ENCODE peak calls at places on chromosomes 5 and 9, in ten cellular contexts. One of them, this sample, is unnamed. For H3K4me1 and H3K36me3, the result is how much of the 10 kb centered on the place peaks cover.

GRCh38 chr9:114366334-114367128 is 21.3 kb downstream of the AKNA start:
- DNase-seq in effector memory CD4-positive, alpha-beta T cell: peak
- DNase-seq in heart right ventricle: no peak
- DNase-seq in right lobe of liver: no peak
- DNase-seq in HCT116: no peak
- DNase-seq in pancreas: no peak
- DNase-seq in endothelial cell of umbilical vein: no peak
- DNase-seq in CD8-positive, alpha-beta T cell: no peak
- DNase-seq in CD4-positive, CD25-positive, alpha-beta regulatory T cell: no peak
- DNase-seq in ascending aorta: peak
- DNase-seq in this sample: no peak

GRCh38 chr5:168408561-168409321 is 77.5 kb upstream of the RARS1 start:
- DNase-seq in effector memory CD4-positive, alpha-beta T cell: no peak
- DNase-seq in heart right ventricle: no peak
- DNase-seq in right lobe of liver: no peak
- DNase-seq in HCT116: no peak
- DNase-seq in pancreas: no peak
- DNase-seq in endothelial cell of umbilical vein: no peak
- DNase-seq in CD8-positive, alpha-beta T cell: no peak
- DNase-seq in CD4-positive, CD25-positive, alpha-beta regulatory T cell: no peak
- DNase-seq in ascending aorta: no peak
- DNase-seq in this sample: no peak

GRCh38 chr5:173513521-173513991 is 102.9 kb downstream of the BOD1 start:
- DNase-seq in effector memory CD4-positive, alpha-beta T cell: no peak
- DNase-seq in heart right ventricle: no peak
- DNase-seq in right lobe of liver: no peak
- DNase-seq in HCT116: no peak
- DNase-seq in pancreas: no peak
- DNase-seq in endothelial cell of umbilical vein: no peak
- DNase-seq in CD8-positive, alpha-beta T cell: no peak
- DNase-seq in CD4-positive, CD25-positive, alpha-beta regulatory T cell: no peak
- DNase-seq in ascending aorta: no peak
- DNase-seq in this sample: no peak

GRCh38 chr9:3928590-3928989 is 371.3 kb downstream of the GLIS3 start:
- DNase-seq in effector memory CD4-positive, alpha-beta T cell: no peak
- DNase-seq in heart right ventricle: no peak
- DNase-seq in right lobe of liver: no peak
- DNase-seq in HCT116: no peak
- DNase-seq in pancreas: no peak
- DNase-seq in endothelial cell of umbilical vein: no peak
- DNase-seq in CD8-positive, alpha-beta T cell: no peak
- DNase-seq in CD4-positive, CD25-positive, alpha-beta regulatory T cell: no peak
- DNase-seq in ascending aorta: no peak
- DNase-seq in this sample: no peak

GRCh38 chr5:92678576-92679105 is 902.4 kb downstream of the NR2F1-AS1 start:
- DNase-seq in effector memory CD4-positive, alpha-beta T cell: no peak
- DNase-seq in heart right ventricle: no peak
- DNase-seq in right lobe of liver: peak
- DNase-seq in HCT116: peak
- DNase-seq in pancreas: no peak
- DNase-seq in endothelial cell of umbilical vein: peak
- DNase-seq in CD8-positive, alpha-beta T cell: no peak
- DNase-seq in CD4-positive, CD25-positive, alpha-beta regulatory T cell: no peak
- DNase-seq in ascending aorta: no peak
- DNase-seq in this sample: no peak

GRCh38 chr5:94362857-94363256 is 255.5 kb downstream of the KIAA0825 start:
- DNase-seq in effector memory CD4-positive, alpha-beta T cell: no peak
- DNase-seq in heart right ventricle: no peak
- DNase-seq in right lobe of liver: no peak
- DNase-seq in HCT116: no peak
- DNase-seq in pancreas: no peak
- DNase-seq in endothelial cell of umbilical vein: no peak
- DNase-seq in CD8-positive, alpha-beta T cell: no peak
- DNase-seq in CD4-positive, CD25-positive, alpha-beta regulatory T cell: no peak
- DNase-seq in ascending aorta: no peak
- DNase-seq in this sample: no peak

GRCh38 chr5:93929146-93929545 is 187.7 kb upstream of the POU5F2 start:
- DNase-seq in effector memory CD4-positive, alpha-beta T cell: no peak
- DNase-seq in heart right ventricle: no peak
- DNase-seq in right lobe of liver: no peak
- DNase-seq in HCT116: no peak
- DNase-seq in pancreas: no peak
- DNase-seq in endothelial cell of umbilical vein: no peak
- DNase-seq in CD8-positive, alpha-beta T cell: no peak
- DNase-seq in CD4-positive, CD25-positive, alpha-beta regulatory T cell: no peak
- DNase-seq in ascending aorta: no peak
- DNase-seq in this sample: no peak

GRCh38 chr9:92639791-92640271 is 30.1 kb downstream of the IPPK start:
- DNase-seq in effector memory CD4-positive, alpha-beta T cell: no peak
- DNase-seq in heart right ventricle: no peak
- DNase-seq in right lobe of liver: no peak
- DNase-seq in HCT116: no peak
- DNase-seq in pancreas: no peak
- DNase-seq in endothelial cell of umbilical vein: no peak
- DNase-seq in CD8-positive, alpha-beta T cell: no peak
- DNase-seq in CD4-positive, CD25-positive, alpha-beta regulatory T cell: no peak
- DNase-seq in ascending aorta: peak
- DNase-seq in this sample: no peak

GRCh38 chr5:170791325-170791954 is 7.9 kb downstream of the GABRP start:
- DNase-seq in effector memory CD4-positive, alpha-beta T cell: no peak
- DNase-seq in heart right ventricle: peak
- DNase-seq in right lobe of liver: peak
- DNase-seq in HCT116: peak
- DNase-seq in pancreas: peak
- DNase-seq in endothelial cell of umbilical vein: peak
- DNase-seq in CD8-positive, alpha-beta T cell: no peak
- DNase-seq in CD4-positive, CD25-positive, alpha-beta regulatory T cell: no peak
- DNase-seq in ascending aorta: peak
- DNase-seq in this sample: peak

GRCh38 chr5:7714119-7714518 is 136.8 kb downstream of the CFAP90 start:
- DNase-seq in effector memory CD4-positive, alpha-beta T cell: no peak
- DNase-seq in heart right ventricle: no peak
- DNase-seq in right lobe of liver: no peak
- DNase-seq in HCT116: no peak
- DNase-seq in pancreas: no peak
- DNase-seq in endothelial cell of umbilical vein: no peak
- DNase-seq in CD8-positive, alpha-beta T cell: no peak
- DNase-seq in CD4-positive, CD25-positive, alpha-beta regulatory T cell: no peak
- DNase-seq in ascending aorta: no peak
- DNase-seq in this sample: no peak

GRCh38 chr5:137587952-137588351 is 88.8 kb upstream of the SPOCK1 start:
- DNase-seq in effector memory CD4-positive, alpha-beta T cell: no peak
- DNase-seq in heart right ventricle: no peak
- DNase-seq in right lobe of liver: no peak
- DNase-seq in HCT116: no peak
- DNase-seq in pancreas: no peak
- DNase-seq in endothelial cell of umbilical vein: no peak
- DNase-seq in CD8-positive, alpha-beta T cell: no peak
- DNase-seq in CD4-positive, CD25-positive, alpha-beta regulatory T cell: no peak
- DNase-seq in ascending aorta: no peak
- DNase-seq in this sample: no peak

GRCh38 chr5:150265984-150266383 is 23.6 kb downstream of the CAMK2A start:
- DNase-seq in effector memory CD4-positive, alpha-beta T cell: no peak
- DNase-seq in heart right ventricle: no peak
- DNase-seq in right lobe of liver: no peak
- DNase-seq in HCT116: no peak
- DNase-seq in pancreas: no peak
- DNase-seq in endothelial cell of umbilical vein: no peak
- DNase-seq in CD8-positive, alpha-beta T cell: no peak
- DNase-seq in CD4-positive, CD25-positive, alpha-beta regulatory T cell: no peak
- DNase-seq in ascending aorta: no peak
- DNase-seq in this sample: no peak

GRCh38 chr5:1405539-1406530 is 39.4 kb downstream of the SLC6A3 start:
- DNase-seq in effector memory CD4-positive, alpha-beta T cell: no peak
- DNase-seq in heart right ventricle: no peak
- DNase-seq in right lobe of liver: no peak
- DNase-seq in HCT116: no peak
- DNase-seq in pancreas: no peak
- DNase-seq in endothelial cell of umbilical vein: no peak
- DNase-seq in CD8-positive, alpha-beta T cell: no peak
- DNase-seq in CD4-positive, CD25-positive, alpha-beta regulatory T cell: no peak
- DNase-seq in ascending aorta: peak
- DNase-seq in this sample: no peak

GRCh38 chr5:144390133-144390532 is 219.5 kb downstream of the KCTD16 start:
- DNase-seq in effector memory CD4-positive, alpha-beta T cell: no peak
- DNase-seq in heart right ventricle: no peak
- DNase-seq in right lobe of liver: no peak
- DNase-seq in HCT116: no peak
- DNase-seq in pancreas: no peak
- DNase-seq in endothelial cell of umbilical vein: peak
- DNase-seq in CD8-positive, alpha-beta T cell: no peak
- DNase-seq in CD4-positive, CD25-positive, alpha-beta regulatory T cell: no peak
- DNase-seq in ascending aorta: no peak
- DNase-seq in this sample: no peak

GRCh38 chr5:180349391-180349790 is 3.7 kb downstream of the GFPT2 start:
- DNase-seq in effector memory CD4-positive, alpha-beta T cell: no peak
- DNase-seq in heart right ventricle: no peak
- DNase-seq in right lobe of liver: no peak
- DNase-seq in HCT116: no peak
- DNase-seq in pancreas: no peak
- DNase-seq in endothelial cell of umbilical vein: no peak
- DNase-seq in CD8-positive, alpha-beta T cell: no peak
- DNase-seq in CD4-positive, CD25-positive, alpha-beta regulatory T cell: no peak
- DNase-seq in ascending aorta: no peak
- DNase-seq in this sample: no peak

DNA sequence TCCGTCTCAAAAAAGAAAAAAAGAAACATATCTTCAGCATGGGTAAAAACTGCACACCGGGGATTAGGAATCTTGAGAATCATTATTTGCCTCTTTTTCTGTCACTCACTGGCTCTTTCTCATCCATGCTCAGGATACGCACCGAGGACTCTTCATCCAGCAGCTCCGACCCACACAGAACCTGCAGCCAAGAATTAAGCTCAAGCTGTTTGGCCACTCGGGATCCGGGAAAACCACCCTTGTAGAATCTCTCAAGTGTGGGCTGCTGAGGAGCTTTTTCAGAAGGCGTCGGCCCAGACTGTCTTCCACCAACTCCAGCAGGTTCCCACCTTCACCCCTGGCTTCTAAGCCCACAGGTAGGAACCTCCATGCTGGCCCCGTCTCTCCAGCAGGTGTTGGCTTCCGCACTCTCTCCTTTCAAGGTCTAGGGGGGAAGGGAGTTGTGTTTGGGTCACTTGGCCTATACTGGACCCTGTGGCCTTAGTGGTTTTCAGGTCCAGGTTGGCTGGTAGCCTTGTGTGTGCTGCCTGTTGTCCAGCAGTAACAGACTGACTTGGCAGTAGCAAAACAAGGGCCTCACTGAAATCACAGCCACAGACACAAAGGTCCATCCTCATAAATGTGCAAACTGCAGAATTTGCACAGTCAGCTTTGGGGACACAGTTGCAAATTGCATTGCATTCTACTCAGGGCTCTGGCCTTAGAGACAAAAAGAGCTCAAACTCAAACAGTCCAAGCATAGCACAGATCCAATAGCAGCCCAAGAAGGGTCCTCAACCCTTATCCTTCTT is 44.5 kb upstream of the CTSL start:
- DNase-seq in effector memory CD4-positive, alpha-beta T cell: no peak
- DNase-seq in heart right ventricle: no peak
- DNase-seq in right lobe of liver: peak
- DNase-seq in HCT116: no peak
- DNase-seq in pancreas: no peak
- DNase-seq in endothelial cell of umbilical vein: no peak
- DNase-seq in CD8-positive, alpha-beta T cell: no peak
- DNase-seq in CD4-positive, CD25-positive, alpha-beta regulatory T cell: no peak
- DNase-seq in ascending aorta: no peak
- DNase-seq in this sample: peak
- H3K4me1 ChIP-seq in effector memory CD4-positive, alpha-beta T cell: under half
- H3K4me1 ChIP-seq in heart right ventricle: under half
- H3K4me1 ChIP-seq in right lobe of liver: under half
- H3K4me1 ChIP-seq in HCT116: under half
- H3K4me1 ChIP-seq in pancreas: under half
- H3K4me1 ChIP-seq in endothelial cell of umbilical vein: under half
- H3K4me1 ChIP-seq in CD8-positive, alpha-beta T cell: under half
- H3K4me1 ChIP-seq in CD4-positive, CD25-positive, alpha-beta regulatory T cell: under half
- H3K4me1 ChIP-seq in ascending aorta: under half
- H3K4me1 ChIP-seq in this sample: under half

GRCh38 chr5:157164521-157164920 is 1.5 kb downstream of the GARIN3 start:
- DNase-seq in effector memory CD4-positive, alpha-beta T cell: no peak
- DNase-seq in heart right ventricle: no peak
- DNase-seq in right lobe of liver: no peak
- DNase-seq in HCT116: no peak
- DNase-seq in pancreas: no peak
- DNase-seq in endothelial cell of umbilical vein: no peak
- DNase-seq in CD8-positive, alpha-beta T cell: no peak
- DNase-seq in CD4-positive, CD25-positive, alpha-beta regulatory T cell: no peak
- DNase-seq in ascending aorta: no peak
- DNase-seq in this sample: no peak
- H3K4me3 ChIP-seq in effector memory CD4-positive, alpha-beta T cell: no peak
- H3K4me3 ChIP-seq in heart right ventricle: no peak
- H3K4me3 ChIP-seq in right lobe of liver: no peak
- H3K4me3 ChIP-seq in HCT116: no peak
- H3K4me3 ChIP-seq in pancreas: no peak
- H3K4me3 ChIP-seq in endothelial cell of umbilical vein: no peak
- H3K4me3 ChIP-seq in CD8-positive, alpha-beta T cell: no peak
- H3K4me3 ChIP-seq in CD4-positive, CD25-positive, alpha-beta regulatory T cell: no peak
- H3K4me3 ChIP-seq in ascending aorta: no peak
- H3K4me3 ChIP-seq in this sample: no peak

DNA sequence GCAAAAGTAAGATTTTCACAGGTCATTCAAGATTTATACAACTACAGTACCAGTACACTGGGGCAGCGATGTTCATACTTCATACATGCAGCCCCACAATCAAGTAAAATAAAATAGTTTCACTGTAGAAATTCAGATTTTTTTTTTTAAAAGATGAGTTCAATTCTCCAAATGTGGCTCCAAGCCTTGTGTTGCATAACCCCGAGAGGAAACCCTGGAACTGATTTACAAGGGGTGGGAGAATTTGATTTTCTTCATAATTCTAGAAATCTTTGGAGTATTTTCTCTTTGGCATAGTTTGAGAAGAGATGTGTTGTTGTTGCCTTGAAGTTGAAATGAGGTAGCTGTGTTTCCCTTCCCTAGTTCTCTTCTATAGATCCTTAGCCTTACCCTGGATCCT is 3.0 kb downstream of the RHOBTB3 start:
- DNase-seq in effector memory CD4-positive, alpha-beta T cell: no peak
- DNase-seq in heart right ventricle: no peak
- DNase-seq in right lobe of liver: no peak
- DNase-seq in HCT116: no peak
- DNase-seq in pancreas: no peak
- DNase-seq in endothelial cell of umbilical vein: no peak
- DNase-seq in CD8-positive, alpha-beta T cell: no peak
- DNase-seq in CD4-positive, CD25-positive, alpha-beta regulatory T cell: no peak
- DNase-seq in ascending aorta: no peak
- DNase-seq in this sample: no peak
- H3K36me3 ChIP-seq in effector memory CD4-positive, alpha-beta T cell: under half
- H3K36me3 ChIP-seq in heart right ventricle: under half
- H3K36me3 ChIP-seq in right lobe of liver: under half
- H3K36me3 ChIP-seq in HCT116: under half
- H3K36me3 ChIP-seq in pancreas: under half
- H3K36me3 ChIP-seq in endothelial cell of umbilical vein: under half
- H3K36me3 ChIP-seq in CD8-positive, alpha-beta T cell: under half
- H3K36me3 ChIP-seq in CD4-positive, CD25-positive, alpha-beta regulatory T cell: under half
- H3K36me3 ChIP-seq in ascending aorta: under half
- H3K36me3 ChIP-seq in this sample: under half

DNA sequence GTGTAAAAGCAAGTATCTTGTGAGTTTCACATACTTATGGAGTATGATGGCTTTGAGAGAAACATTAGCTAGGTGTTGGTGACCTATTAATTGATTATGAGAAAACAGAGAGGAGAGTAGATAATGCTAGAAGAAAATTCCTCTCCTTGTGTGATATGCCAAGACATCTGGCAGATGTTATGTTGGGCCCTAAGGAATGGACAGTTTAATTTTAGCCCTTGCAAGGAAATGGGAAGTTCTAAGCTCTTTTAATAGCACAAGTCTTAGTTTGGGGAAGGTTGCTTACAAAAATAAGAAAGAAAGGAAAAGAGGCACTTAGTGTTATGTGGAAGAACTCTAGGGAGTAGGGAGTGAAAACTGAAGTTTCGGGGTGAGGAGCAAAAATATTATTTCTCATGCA is 5.1 kb downstream of the ZNF462 start:
- DNase-seq in effector memory CD4-positive, alpha-beta T cell: no peak
- DNase-seq in heart right ventricle: no peak
- DNase-seq in right lobe of liver: no peak
- DNase-seq in HCT116: no peak
- DNase-seq in pancreas: no peak
- DNase-seq in endothelial cell of umbilical vein: no peak
- DNase-seq in CD8-positive, alpha-beta T cell: no peak
- DNase-seq in CD4-positive, CD25-positive, alpha-beta regulatory T cell: no peak
- DNase-seq in ascending aorta: no peak
- DNase-seq in this sample: no peak
- H3K4me1 ChIP-seq in effector memory CD4-positive, alpha-beta T cell: under half
- H3K4me1 ChIP-seq in heart right ventricle: half or more
- H3K4me1 ChIP-seq in right lobe of liver: under half
- H3K4me1 ChIP-seq in HCT116: under half
- H3K4me1 ChIP-seq in pancreas: under half
- H3K4me1 ChIP-seq in endothelial cell of umbilical vein: under half
- H3K4me1 ChIP-seq in CD8-positive, alpha-beta T cell: under half
- H3K4me1 ChIP-seq in CD4-positive, CD25-positive, alpha-beta regulatory T cell: under half
- H3K4me1 ChIP-seq in ascending aorta: under half
- H3K4me1 ChIP-seq in this sample: half or more